ENCODE peak calls at places on chromosome 13, in five cellular contexts. S is GM19239, A is Right ventricle myocardium superior, K is caudate nucleus, Q is KBM-7. R is an unnamed sample.

GRCh38 chr13:77067519-77067918 is 40.6 kb upstream of the FBXL3 start:
- DNase-seq in S (no peak), Q (no peak), A (no peak), K (no peak), R (no peak)

GRCh38 chr13:39038569-39038898 is 278 bp downstream of the NHLRC3 start:
- DNase-seq in Q (no peak), A (no peak), S (no peak), K (no peak), R (no peak)

GRCh38 chr13:38582133-38582532 is 104.7 kb upstream of the FREM2 start:
- DNase-seq in K (no peak), S (no peak), Q (peak; percentile 53), A (no peak), R (no peak)

GRCh38 chr13:61954092-61954491 is 538.4 kb upstream of the PCDH20 start:
- DNase-seq in S (no peak), A (no peak), K (no peak), Q (peak; percentile 60), R (no peak)

GRCh38 chr13:51590966-51591627 is 6.8 kb downstream of the WDFY2 start:
- DNase-seq in Q (peak; percentile 60), A (no peak), K (no peak), S (no peak), R (no peak)

GRCh38 chr13:94656766-94657165 is 55.1 kb downstream of the GPR180 start:
- DNase-seq in A (no peak), S (no peak), K (no peak), Q (no peak), R (no peak)

GRCh38 chr13:111043575-111043982 is 71.5 kb upstream of the ARHGEF7 start:
- DNase-seq in S (no peak), A (peak; percentile 62), K (no peak), Q (no peak), R (no peak)

GRCh38 chr13:107421951-107422350 is 793.4 kb downstream of the LIG4 start:
- DNase-seq in S (no peak), Q (no peak), K (no peak), A (no peak), R (no peak)

GRCh38 chr13:97005631-97006262 is 11.5 kb upstream of the OXGR1 start:
- DNase-seq in Q (no peak), S (no peak), A (no peak), K (no peak), R (no peak)

GRCh38 chr13:74288361-74288911 is 154.2 kb upstream of the KLF12 start:
- DNase-seq in Q (peak; percentile 4), S (no peak), A (peak; percentile 57), K (peak; percentile 2), R (peak; percentile 30)

GRCh38 chr13:99342723-99343315 is 35.6 kb upstream of the GPR183 start:
- DNase-seq in A (no peak), S (no peak), Q (no peak), K (no peak), R (no peak)

GRCh38 chr13:32472194-32472621 is 44.3 kb upstream of the N4BP2L1 start:
- DNase-seq in K (no peak), S (no peak), Q (no peak), A (no peak), R (no peak)

R was measured in memory B cell.